ENCODE peak calls at places on chromosomes 5 and 9, in five cellular contexts. O is K562, H is GM12878, T is HepG2, D is H1. Z is an unnamed sample.

GRCh38 chr9:137222190-137223077 is at the start of gene RNF208:
- DNase-seq in O (no peak), T (no peak), D (no peak), H (no peak), Z (no peak)

GRCh38 chr5:172624083-172624995 is 16.7 kb upstream of the NEURL1B start:
- DNase-seq in O (no peak), T (no peak), D (no peak), H (no peak), Z (no peak)

GRCh38 chr5:66307647-66308257 is 163.7 kb downstream of the SREK1 start:
- DNase-seq in D (no peak), O (peak; percentile 53), T (peak; percentile 61), H (no peak), Z (peak; percentile 53)

GRCh38 chr9:110655723-110656641 is 12.6 kb upstream of the MUSK start:
- DNase-seq in D (no peak), H (no peak), T (no peak), O (no peak), Z (no peak)

GRCh38 chr9:96071245-96072124 is 196.0 kb downstream of the ERCC6L2 start:
- DNase-seq in T (peak; percentile 16), H (no peak), D (no peak), O (peak; percentile 40), Z (peak; percentile 58)

GRCh38 chr9:108033976-108034964 is 544.7 kb upstream of the KLF4 start:
- DNase-seq in D (no peak), O (no peak), T (no peak), H (no peak), Z (no peak)

GRCh38 chr5:179678238-179679013 is 2.4 kb downstream of the CBY3 start:
- DNase-seq in O (peak; percentile 95), D (peak; percentile 88), H (peak; percentile 86), T (peak; percentile 90), Z (peak; percentile 96)

GRCh38 chr9:19184144-19184917 is 46.2 kb upstream of the DENND4C start:
- DNase-seq in D (no peak), T (peak; percentile 76), H (peak; percentile 46), O (peak; percentile 32), Z (peak; percentile 74)

GRCh38 chr9:70031141-70031545 is 12.5 kb upstream of the MAMDC2 start:
- DNase-seq in H (no peak), D (no peak), O (no peak), T (no peak), Z (no peak)

GRCh38 chr9:136454026-136454796 is 14.6 kb upstream of the INPP5E start:
- DNase-seq in H (no peak), D (no peak), O (no peak), T (no peak), Z (no peak)

GRCh38 chr9:86854898-86855523 is 92.3 kb downstream of the GAS1 start:
- DNase-seq in O (no peak), H (no peak), D (peak; percentile 36), T (peak; percentile 58), Z (peak; percentile 9)

GRCh38 chr5:67494186-67494842 is 297.7 kb upstream of the CD180 start:
- DNase-seq in T (no peak), D (no peak), O (no peak), H (no peak), Z (no peak)

GRCh38 chr5:164597293-164597900 is 1092.0 kb downstream of the MAT2B start:
- DNase-seq in D (no peak), H (no peak), T (peak; percentile 2), O (no peak), Z (no peak)

GRCh38 chr5:122153230-122153629 is 23.9 kb downstream of the ZNF474 start:
- DNase-seq in D (no peak), T (no peak), H (no peak), O (no peak), Z (no peak)

GRCh38 chr9:136858452-136858843 is 6.3 kb downstream of the MAMDC4 start:
- DNase-seq in T (no peak), D (no peak), O (no peak), H (no peak), Z (no peak)

GRCh38 chr9:136856541-136857141 is 4.5 kb downstream of the MAMDC4 start:
- DNase-seq in D (no peak), H (no peak), O (no peak), T (no peak), Z (no peak)

GRCh38 chr5:32282633-32283032 is 30.1 kb downstream of the MTMR12 start:
- DNase-seq in T (no peak), O (no peak), H (no peak), D (no peak), Z (no peak)

GRCh38 chr5:62496152-62496551 is 82.5 kb upstream of the LRRC70 start:
- DNase-seq in D (no peak), O (no peak), H (no peak), T (no peak), Z (no peak)

DNA sequence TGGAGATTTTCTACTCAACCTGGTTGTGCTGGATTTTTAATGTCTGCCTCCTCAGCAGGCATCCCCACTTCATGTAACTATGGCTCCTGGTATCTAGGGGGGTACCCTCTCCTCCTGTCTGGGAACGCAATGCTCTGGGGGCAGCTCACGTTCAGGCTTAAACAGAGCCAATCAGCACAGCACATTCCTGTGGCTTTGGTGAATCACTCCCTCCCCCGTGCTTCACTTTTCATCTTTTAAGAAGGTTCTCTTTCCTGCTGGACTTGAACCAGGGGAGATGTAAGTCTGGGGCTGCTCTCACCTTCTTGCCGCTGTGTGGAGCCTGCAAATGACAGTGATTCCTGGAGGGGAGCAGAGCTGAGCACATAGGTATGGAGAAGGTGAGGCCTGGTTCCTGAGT is 101.2 kb downstream of the MSX2 start:
- DNase-seq in T (no peak), H (no peak), D (no peak), O (no peak), Z (no peak)
- TF ChIP-seq KDM1A in T (no peak), H (no peak), D (no peak), O (no peak), Z (no peak)

GRCh38 chr5:2267991-2268390 is 385.3 kb upstream of the IRX4 start:
- DNase-seq in T (no peak), H (no peak), D (no peak), O (no peak), Z (no peak)

GRCh38 chr5:2262620-2263019 is 379.9 kb upstream of the IRX4 start:
- DNase-seq in D (no peak), O (no peak), H (no peak), T (no peak), Z (no peak)

GRCh38 chr5:2263763-2264162 is 381.0 kb upstream of the IRX4 start:
- DNase-seq in T (no peak), O (no peak), H (no peak), D (no peak), Z (no peak)

GRCh38 chr5:2266668-2267240 is 384.0 kb upstream of the IRX4 start:
- DNase-seq in T (no peak), D (no peak), H (no peak), O (no peak), Z (no peak)

DNA sequence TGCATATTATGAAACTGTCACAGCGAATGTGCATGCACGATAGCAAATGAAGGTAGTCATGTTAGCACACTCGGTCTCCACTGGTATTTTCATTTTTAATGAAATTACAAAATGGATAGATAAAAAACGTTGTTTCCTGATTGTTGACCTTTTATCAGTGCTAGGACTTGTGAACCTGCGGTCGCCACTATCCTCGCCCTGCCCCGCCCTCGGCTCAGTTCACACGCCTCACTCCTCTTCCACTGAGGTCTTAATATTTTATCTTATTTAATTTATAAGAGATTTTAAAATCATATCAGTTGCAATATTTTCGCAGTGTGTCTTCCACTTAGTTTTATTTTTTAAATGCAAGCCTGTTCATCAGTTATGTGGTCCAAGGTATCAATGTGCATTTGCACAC is 382.6 kb upstream of the IRX4 start:
- DNase-seq in H (no peak), D (no peak), O (no peak), T (no peak), Z (no peak)
- TF ChIP-seq POLR2A in H (no peak), D (no peak), O (no peak), T (no peak), Z (no peak)

GRCh38 chr9:37105169-37105750 is 15.1 kb upstream of the ZCCHC7 start:
- DNase-seq in O (no peak), D (no peak), H (no peak), T (no peak), Z (no peak)

GRCh38 chr9:37100750-37101149 is 19.6 kb upstream of the ZCCHC7 start:
- DNase-seq in T (no peak), H (no peak), O (no peak), D (no peak), Z (no peak)

GRCh38 chr9:37102476-37102875 is 17.9 kb upstream of the ZCCHC7 start:
- DNase-seq in D (no peak), H (no peak), T (no peak), O (no peak), Z (no peak)

GRCh38 chr9:37107701-37108100 is 12.7 kb upstream of the ZCCHC7 start:
- DNase-seq in O (no peak), H (no peak), T (no peak), D (no peak), Z (no peak)

DNA sequence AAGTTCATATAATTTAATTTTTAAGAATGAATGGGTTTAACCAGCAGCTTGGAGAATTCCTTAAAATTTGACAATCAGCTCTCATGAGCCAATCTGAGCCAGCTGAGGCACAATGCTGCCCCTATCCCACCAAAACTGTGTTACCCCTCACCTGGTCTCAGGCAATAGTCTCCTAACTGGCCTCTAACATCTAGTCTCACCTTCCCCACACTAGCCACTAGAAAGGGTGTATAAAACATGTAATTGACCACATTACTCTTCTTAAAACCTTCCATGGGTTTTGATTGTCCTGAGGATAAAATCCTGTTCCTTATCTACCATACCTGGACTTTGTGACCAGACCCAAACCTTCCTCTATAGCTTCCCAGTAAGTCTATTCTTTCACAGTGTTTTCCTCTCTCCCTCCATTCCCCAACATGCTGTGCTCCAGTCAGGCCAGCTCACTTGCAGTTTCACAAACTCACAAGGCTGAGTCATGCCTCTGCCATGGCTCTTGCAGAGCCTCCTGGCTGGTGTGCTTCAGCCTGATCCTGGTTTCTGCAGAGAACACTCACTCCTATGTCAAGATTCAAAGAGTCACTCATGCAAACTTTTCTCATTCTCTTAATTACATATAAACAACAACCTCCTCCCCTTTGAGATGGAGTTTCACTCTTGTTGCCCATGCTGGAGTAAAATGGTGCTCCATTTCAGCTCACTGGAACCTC is 16.0 kb upstream of the ZCCHC7 start:
- DNase-seq in H (no peak), O (peak; percentile 27), T (no peak), D (no peak), Z (peak; percentile 29)
- TF ChIP-seq KDM1A in H (no peak), O (no peak), T (no peak), D (no peak), Z (no peak)

GRCh38 chr9:91192785-91193657 is 168.7 kb downstream of the AUH start:
- DNase-seq in O (peak; percentile 79), D (peak; percentile 25), H (no peak), T (peak; percentile 95), Z (peak; percentile 96)
- TF ChIP-seq POLR2A in O (no peak), D (no peak), H (no peak), T (peak; percentile 74), Z (no peak)